ENCODE peak calls at places on chromosomes 13 and 19, in four cellular contexts. Q, W, D and H are unnamed samples.

GRCh38 chr19:33906578-33907335 is 110.1 kb downstream of the KCTD15 start:
- DNase-seq in Q (peak; percentile 74), W (peak; percentile 58), D (peak; percentile 25), H (peak; percentile 15)

GRCh38 chr19:7459773-7460172 is 29.1 kb downstream of the PEX11G start:
- DNase-seq in Q (no peak), W (no peak), D (no peak), H (no peak)

GRCh38 chr19:11201791-11202190 is 4.4 kb upstream of the KANK2 start:
- DNase-seq in Q (no peak), W (no peak), D (no peak), H (no peak)

GRCh38 chr13:39148513-39148961 is 110.3 kb downstream of the NHLRC3 start:
- DNase-seq in Q (no peak), W (no peak), D (peak; percentile 0), H (no peak)

GRCh38 chr13:96075953-96076543 is 13.9 kb upstream of the HS6ST3 start:
- DNase-seq in Q (peak; percentile 57), W (no peak), D (peak; percentile 16), H (no peak)

GRCh38 chr13:35140321-35140720 is 198.3 kb downstream of the NBEA start:
- DNase-seq in Q (no peak), W (no peak), D (no peak), H (no peak)

GRCh38 chr19:6489278-6490061 is 7.9 kb upstream of the DENND1C start:
- DNase-seq in Q (no peak), W (no peak), D (no peak), H (no peak)

GRCh38 chr19:50719566-50719965 is at the start of gene SHANK1:
- DNase-seq in Q (peak; percentile 85), W (peak; percentile 74), D (no peak), H (no peak)

GRCh38 chr19:7450243-7451223 is 38.3 kb downstream of the PEX11G start:
- DNase-seq in Q (no peak), W (peak; percentile 59), D (no peak), H (no peak)

GRCh38 chr13:101140087-101140770 is 276.1 kb downstream of the NALCN start:
- DNase-seq in Q (no peak), W (no peak), D (no peak), H (no peak)

GRCh38 chr19:55075366-55075998 is at the start of gene EPS8L1:
- DNase-seq in Q (peak; percentile 95), W (peak; percentile 94), D (no peak), H (peak; percentile 64)

GRCh38 chr13:112894673-112895481 is 74.1 kb upstream of the MCF2L start:
- DNase-seq in Q (peak; percentile 65), W (peak; percentile 87), D (no peak), H (peak; percentile 37)

GRCh38 chr19:49689133-49690072 is at the start of gene ADM5:
- DNase-seq in Q (peak; percentile 85), W (peak; percentile 82), D (no peak), H (peak; percentile 60)

GRCh38 chr19:49439841-49440240 is 1.5 kb downstream of the SLC17A7 start:
- DNase-seq in Q (no peak), W (no peak), D (no peak), H (no peak)

GRCh38 chr13:96052655-96053002 is 572 bp downstream of the UGGT2 start:
- DNase-seq in Q (peak; percentile 44), W (no peak), D (peak; percentile 32), H (no peak)

GRCh38 chr13:109979186-109979585 is 192.8 kb upstream of the IRS2 start:
- DNase-seq in Q (no peak), W (no peak), D (no peak), H (no peak)

DNA sequence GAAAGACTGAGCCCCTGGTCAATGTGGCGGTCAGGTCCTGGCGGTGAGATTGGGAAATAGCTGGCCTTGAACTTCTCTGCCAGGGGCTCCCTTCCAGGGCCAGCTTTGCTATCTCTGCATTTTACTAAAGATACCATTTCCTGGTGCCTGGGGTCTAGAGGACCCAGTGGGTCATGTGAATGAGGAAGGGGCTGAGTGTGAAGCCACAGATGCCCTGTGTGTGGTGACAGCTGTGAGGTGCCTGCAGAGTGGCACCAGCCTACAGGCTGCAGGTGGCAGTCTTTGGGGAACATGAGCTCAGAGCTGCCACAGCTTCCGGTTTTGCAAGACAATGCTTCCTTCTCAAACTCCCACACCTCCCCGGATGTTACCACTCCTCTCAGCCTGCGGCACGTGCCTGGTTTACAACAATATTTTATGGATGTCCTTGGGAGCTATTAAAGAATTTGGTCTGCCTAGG is 5.2 kb upstream of the MLNR start:
- DNase-seq in Q (peak; percentile 72), W (peak; percentile 76), D (no peak), H (no peak)
- TF ChIP-seq CTCF in Q (peak; percentile 45), W (peak; percentile 43), D (peak; percentile 13), H (no peak)

GRCh38 chr19:4557186-4557970 is 2.1 kb downstream of the SEMA6B start:
- DNase-seq in Q (peak; percentile 48), W (peak; percentile 78), D (no peak), H (no peak)
- TF ChIP-seq CTCF in Q (peak; percentile 62), W (peak; percentile 55), D (peak; percentile 47), H (peak; percentile 36)

GRCh38 chr19:41792513-41793413 is 3.6 kb upstream of the CEACAM3 start:
- DNase-seq in Q (peak; percentile 84), W (peak; percentile 73), D (peak; percentile 15), H (no peak)

GRCh38 chr19:41793414-41793727 is 3.0 kb upstream of the CEACAM3 start:
- DNase-seq in Q (no peak), W (no peak), D (no peak), H (no peak)

GRCh38 chr19:41796362-41796761 is at the start of gene CEACAM3:
- DNase-seq in Q (no peak), W (no peak), D (no peak), H (no peak)

GRCh38 chr19:41799444-41800000 is 3.1 kb downstream of the CEACAM3 start:
- DNase-seq in Q (no peak), W (no peak), D (no peak), H (no peak)

GRCh38 chr19:41795031-41795461 is 1.3 kb upstream of the CEACAM3 start:
- DNase-seq in Q (peak; percentile 87), W (peak; percentile 65), D (peak; percentile 51), H (peak; percentile 27)
- TF ChIP-seq CTCF in Q (peak; percentile 79), W (peak; percentile 76), D (peak; percentile 84), H (peak; percentile 75)

GRCh38 chr13:55199132-55199531 is 1941.6 kb upstream of the PRR20A start:
- DNase-seq in Q (peak; percentile 11), W (no peak), D (no peak), H (no peak)
- TF ChIP-seq CTCF in Q (peak; percentile 59), W (peak; percentile 43), D (no peak), H (peak; percentile 52)

DNA sequence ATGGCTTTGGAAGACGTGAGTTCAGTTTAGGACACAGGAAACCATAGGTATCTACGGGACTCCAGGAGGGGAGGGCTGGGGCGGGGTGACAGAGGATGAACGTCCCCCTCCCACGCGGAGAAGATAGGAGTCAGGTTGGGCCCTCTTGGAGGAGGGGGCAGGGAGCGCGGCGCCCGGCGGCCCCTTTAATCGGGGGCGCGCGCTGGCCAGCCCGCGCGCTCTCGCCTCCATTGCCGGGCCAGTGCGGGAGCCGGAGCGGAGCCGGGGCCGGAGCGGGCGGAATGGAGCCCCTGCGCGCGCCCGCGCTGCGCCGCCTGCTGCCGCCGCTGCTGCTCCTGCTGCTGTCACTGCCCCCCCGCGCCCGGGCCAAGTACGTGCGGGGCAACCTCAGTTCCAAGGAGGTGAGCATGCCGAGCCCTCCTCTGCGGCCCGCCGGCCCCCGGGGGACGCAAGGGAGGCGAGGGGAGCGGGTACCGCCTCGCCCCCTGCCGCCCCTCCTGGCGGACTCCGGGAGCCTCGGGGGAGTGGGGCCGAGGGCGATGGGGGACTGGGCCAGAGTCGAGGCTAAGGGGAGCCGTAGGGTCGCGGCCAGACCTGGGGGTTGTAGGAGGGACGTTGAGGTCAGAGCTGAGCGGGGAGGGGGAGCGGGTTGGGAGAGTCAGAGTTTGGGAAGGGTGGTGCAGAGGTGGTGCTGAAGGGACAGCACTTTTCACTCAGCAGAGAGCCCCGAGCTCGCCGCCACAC is at the start of gene TMEM145:
- DNase-seq in Q (peak; percentile 84), W (peak; percentile 73), D (no peak), H (peak; percentile 45)
- TF ChIP-seq CTCF in Q (peak; percentile 20), W (peak; percentile 30), D (peak; percentile 46), H (peak; percentile 34)

GRCh38 chr13:108681986-108682562 is 52.7 kb downstream of the MYO16 start:
- DNase-seq in Q (no peak), W (no peak), D (peak; percentile 69), H (no peak)
- TF ChIP-seq CTCF in Q (no peak), W (no peak), D (no peak), H (no peak)

GRCh38 chr19:18000480-18000980 is 7.4 kb upstream of the ARRDC2 start:
- DNase-seq in Q (no peak), W (no peak), D (no peak), H (no peak)

GRCh38 chr19:17996826-17997316 is 11.1 kb upstream of the ARRDC2 start:
- DNase-seq in Q (peak; percentile 85), W (peak; percentile 84), D (peak; percentile 68), H (peak; percentile 85)

GRCh38 chr19:17999685-18000479 is 8.1 kb upstream of the ARRDC2 start:
- DNase-seq in Q (no peak), W (no peak), D (no peak), H (no peak)

GRCh38 chr19:17998827-17999150 is 9.2 kb upstream of the ARRDC2 start:
- DNase-seq in Q (no peak), W (no peak), D (no peak), H (no peak)

DNA sequence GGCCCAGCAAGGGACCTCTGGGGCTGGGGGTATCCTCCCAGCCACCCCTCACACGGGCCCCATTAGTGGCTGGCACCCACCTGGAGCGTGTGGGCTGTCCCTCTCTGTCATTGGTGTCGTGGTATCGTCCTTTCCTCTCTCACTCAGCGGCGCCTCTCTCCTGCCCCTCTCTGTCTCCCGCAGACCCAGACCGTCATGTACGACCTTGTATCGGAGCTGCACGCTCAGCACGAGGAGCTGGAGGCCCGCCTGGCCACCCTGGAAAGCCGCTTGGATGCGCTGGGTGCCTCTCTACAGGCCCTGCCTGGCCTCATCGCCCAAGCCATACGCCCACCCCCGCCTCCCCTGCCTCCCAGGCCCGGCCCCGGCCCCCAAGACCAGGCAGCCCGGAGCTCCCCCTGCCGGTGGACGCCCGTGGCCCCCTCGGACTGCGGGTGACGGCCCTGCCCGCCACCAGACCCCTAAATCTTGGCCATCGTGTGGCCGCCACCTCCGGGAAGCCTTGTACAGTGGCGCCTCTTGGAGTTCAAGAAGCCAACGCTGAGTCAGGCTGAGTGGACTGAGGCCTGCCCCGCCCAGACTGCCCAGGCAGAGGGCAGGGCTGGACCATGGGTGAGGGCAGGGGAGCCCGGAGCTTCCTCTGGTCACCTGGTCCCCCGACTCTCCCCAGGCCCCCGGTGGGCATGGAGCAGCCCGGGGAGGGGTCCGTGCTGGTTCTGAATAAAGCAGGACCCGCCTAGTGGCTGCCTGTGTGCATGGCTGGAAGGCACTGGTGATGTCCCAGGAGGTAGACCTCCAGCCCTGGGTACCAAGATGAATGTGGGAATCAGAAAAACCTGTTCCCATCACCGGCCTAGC is 9.8 kb upstream of the ARRDC2 start:
- DNase-seq in Q (peak; percentile 79), W (peak; percentile 72), D (no peak), H (no peak)
- TF ChIP-seq CTCF in Q (peak; percentile 73), W (peak; percentile 63), D (peak; percentile 37), H (peak; percentile 36)